ENCODE peak calls at places on chromosomes 12 and 14, in ten cellular contexts. Q is anterior cingulate cortex; H is uterus; T is choroid plexus epithelial cell; C is EL; Z is MV-4-11; W is HT1080; M is NCI-H146; B is activated naive CD4-positive, alpha-beta T cell; O is AG08396. U is an unnamed sample.

GRCh38 chr14:95250126-95250824 is 69.4 kb downstream of the CLMN start:
- DNase-seq in Q (no peak), B (no peak), O (no peak), C (no peak), Z (no peak), M (no peak), W (no peak), H (no peak), T (no peak), U (no peak)

GRCh38 chr14:75711796-75712211 is 50.8 kb downstream of the TTLL5 start:
- DNase-seq in O (peak; percentile 73), M (peak; percentile 3), C (peak; percentile 83), Q (no peak), B (no peak), H (peak; percentile 42), T (peak; percentile 87), Z (peak; percentile 13), W (peak; percentile 97), U (peak; percentile 2)

GRCh38 chr12:16950041-16950677 is 344.2 kb upstream of the LMO3 start:
- DNase-seq in Z (no peak), B (no peak), H (no peak), O (no peak), T (no peak), C (no peak), M (peak; percentile 91), W (peak; percentile 7), Q (no peak), U (no peak)

GRCh38 chr14:70514168-70515069 is 20.4 kb downstream of the ADAM20 start:
- DNase-seq in B (no peak), W (peak; percentile 29), M (no peak), T (no peak), Z (peak; percentile 86), Q (no peak), O (no peak), H (no peak), C (no peak), U (no peak)

GRCh38 chr12:48776956-48777355 is 11.9 kb downstream of the ADCY6 start:
- DNase-seq in T (no peak), Q (no peak), B (no peak), M (no peak), Z (no peak), W (no peak), C (no peak), O (no peak), H (no peak), U (no peak)

GRCh38 chr12:47124451-47124850 is 44.7 kb upstream of the AMIGO2 start:
- DNase-seq in Q (no peak), W (no peak), B (no peak), O (no peak), T (peak; percentile 75), C (peak; percentile 64), M (no peak), H (no peak), Z (no peak), U (peak; percentile 6)

GRCh38 chr12:121769831-121770301 is 23.6 kb downstream of the RHOF start:
- DNase-seq in T (no peak), Z (peak; percentile 80), W (no peak), C (no peak), B (no peak), Q (no peak), H (no peak), M (no peak), O (no peak), U (no peak)

GRCh38 chr12:6450091-6450868 is 1.6 kb upstream of the TAPBPL start:
- DNase-seq in M (peak; percentile 49), O (no peak), Z (no peak), W (no peak), C (no peak), T (no peak), H (no peak), B (no peak), Q (no peak), U (no peak)

GRCh38 chr14:31937730-31938346 is 139.3 kb upstream of the ARHGAP5 start:
- DNase-seq in H (no peak), Z (peak; percentile 32), Q (no peak), O (peak; percentile 63), T (peak; percentile 69), C (peak; percentile 87), W (peak; percentile 98), B (no peak), M (no peak), U (peak; percentile 98)

GRCh38 chr14:69048456-69048855 is 69.4 kb upstream of the ACTN1 start:
- DNase-seq in B (peak; percentile 22), Q (no peak), T (peak; percentile 75), M (peak; percentile 1), C (no peak), O (no peak), W (no peak), H (no peak), Z (no peak), U (no peak)

GRCh38 chr12:121964813-121965643 is 46.6 kb downstream of the CFAP251 start:
- DNase-seq in B (no peak), O (peak; percentile 29), M (no peak), T (peak; percentile 7), C (peak; percentile 91), W (no peak), Q (no peak), Z (no peak), H (no peak), U (peak; percentile 72)

GRCh38 chr12:2354151-2354991 is 301.6 kb downstream of the CACNA1C start:
- DNase-seq in H (no peak), C (no peak), O (no peak), Z (no peak), Q (no peak), M (no peak), W (no peak), B (no peak), T (no peak), U (no peak)

GRCh38 chr12:116238149-116238548 is 39.3 kb downstream of the MED13L start:
- DNase-seq in O (no peak), Z (no peak), H (no peak), W (no peak), M (no peak), Q (no peak), T (no peak), B (no peak), C (no peak), U (no peak)